ENCODE peak calls at places on chromosomes 4 and X, in six cellular contexts. V is activated effector memory CD4-positive, alpha-beta T cell treated with Interleukin-2 at 50 U/mL for 16 hours; R is retina; Q is adrenal gland; T is left ventricle myocardium inferior; P is AG08395. M is an unnamed sample.

GRCh38 chrX:128931071-128931470 is 592.2 kb downstream of the SMARCA1 start:
- DNase-seq in V (no peak), R (no peak), Q (no peak), T (no peak), P (no peak), M (no peak)

GRCh38 chrX:74422576-74423288 is 1.4 kb downstream of the SLC16A2 start:
- DNase-seq in V (no peak), R (peak), Q (peak), T (peak), P (peak), M (peak)

GRCh38 chr4:113831469-113831868 is 69.9 kb upstream of the CAMK2D start:
- DNase-seq in V (no peak), R (no peak), Q (no peak), T (no peak), P (no peak), M (no peak)

GRCh38 chrX:1466232-1466661 is 13.5 kb upstream of the ASMTL start:
- DNase-seq in V (no peak), R (no peak), Q (peak), T (no peak), P (no peak), M (no peak)

GRCh38 chrX:77347572-77347971 is 99.6 kb upstream of the FGF16 start:
- DNase-seq in V (no peak), R (no peak), Q (no peak), T (no peak), P (no peak), M (no peak)

GRCh38 chr4:38004062-38004461 is 43.9 kb downstream of the PTTG2 start:
- DNase-seq in V (no peak), R (no peak), Q (no peak), T (no peak), P (peak), M (no peak)

GRCh38 chr4:44661940-44662622 is 10.7 kb upstream of the YIPF7 start:
- DNase-seq in V (no peak), R (no peak), Q (no peak), T (no peak), P (no peak), M (no peak)

GRCh38 chrX:149758068-149758714 is 15.7 kb upstream of the HSFX1 start:
- DNase-seq in V (no peak), R (no peak), Q (peak), T (no peak), P (no peak), M (no peak)

GRCh38 chr4:185562531-185562930 is 27.2 kb upstream of the PDLIM3 start:
- DNase-seq in V (no peak), R (no peak), Q (no peak), T (no peak), P (no peak), M (no peak)

GRCh38 chr4:83217721-83218522 is 66.7 kb downstream of the COQ2 start:
- DNase-seq in V (peak), R (no peak), Q (no peak), T (no peak), P (no peak), M (no peak)

GRCh38 chr4:168631241-168632151 is 134.6 kb downstream of the PALLD start:
- DNase-seq in V (no peak), R (peak), Q (peak), T (peak), P (peak), M (no peak)

GRCh38 chrX:51395807-51396728 is 63.4 kb downstream of the NUDT10 start:
- DNase-seq in V (peak), R (peak), Q (peak), T (no peak), P (no peak), M (peak)

GRCh38 chr4:21469438-21470032 is 479.0 kb downstream of the KCNIP4 start:
- DNase-seq in V (no peak), R (peak), Q (no peak), T (no peak), P (peak), M (no peak)

GRCh38 chrX:129540068-129540653 is at the start of gene OCRL:
- DNase-seq in V (no peak), R (peak), Q (peak), T (peak), P (peak), M (peak)

GRCh38 chr4:120544838-120545237 is 377.7 kb downstream of the PRDM5 start:
- DNase-seq in V (no peak), R (no peak), Q (no peak), T (no peak), P (no peak), M (no peak)

GRCh38 chrX:34382416-34382815 is 250.3 kb upstream of the FAM47A start:
- DNase-seq in V (no peak), R (no peak), Q (no peak), T (no peak), P (peak), M (no peak)